ENCODE peak calls at places on chromosomes 4 and X, in four cellular contexts. L is BE2C; J is activated CD4-positive, CD25-positive, alpha-beta regulatory T cell treated with anti-CD3 and anti-CD28 coated beads, Interleukin-2, amount 50 U/mL, for 72 hours; A is RWPE1. S is an unnamed sample.

GRCh38 chr4:10596586-10597285 is 87.8 kb downstream of the CLNK start:
- DNase-seq in L (no peak), J (no peak), A (no peak), S (no peak)

GRCh38 chr4:179095585-179096228 is 1653.5 kb upstream of the AGA start:
- DNase-seq in L (no peak), J (no peak), A (no peak), S (no peak)

GRCh38 chr4:3017504-3017903 is 54.1 kb downstream of the GRK4 start:
- DNase-seq in L (no peak), J (no peak), A (no peak), S (no peak)

GRCh38 chr4:80071643-80072606 is 1.1 kb downstream of the ANTXR2 start:
- DNase-seq in L (peak), J (peak), A (peak), S (no peak)

GRCh38 chrX:68719181-68719903 is 71.9 kb downstream of the STARD8 start:
- DNase-seq in L (no peak), J (no peak), A (no peak), S (no peak)

GRCh38 chr4:187993827-187994226 is 1.7 kb upstream of the ZFP42 start:
- DNase-seq in L (no peak), J (no peak), A (no peak), S (no peak)

GRCh38 chr4:154332681-154333421 is 158.7 kb downstream of the DCHS2 start:
- DNase-seq in L (peak), J (peak), A (no peak), S (no peak)

GRCh38 chr4:142558851-142559250 is 287.2 kb downstream of the INPP4B start:
- DNase-seq in L (no peak), J (no peak), A (no peak), S (no peak)

GRCh38 chrX:43741843-43742573 is 85.9 kb downstream of the MAOA start:
- DNase-seq in L (no peak), J (no peak), A (peak), S (peak)

GRCh38 chr4:83772680-83773079 is 236.8 kb downstream of the GPAT3 start:
- DNase-seq in L (no peak), J (no peak), A (no peak), S (no peak)

GRCh38 chr4:186304216-186304615 is 38.2 kb downstream of the F11 start:
- DNase-seq in L (no peak), J (no peak), A (no peak), S (no peak)

GRCh38 chrX:4225086-4225485 is 511.6 kb upstream of the PRKX start:
- DNase-seq in L (no peak), J (no peak), A (no peak), S (no peak)

GRCh38 chr4:188680004-188680666 is 540.9 kb downstream of the TRIML1 start:
- DNase-seq in L (no peak), J (no peak), A (no peak), S (no peak)

S was measured in COLO829.